ENCODE peak calls at places on chromosomes 1 and 21, in seven cellular contexts. S, I, B, D, L, Q and R are unnamed samples. For H3K27me3, the result is how much of the 10 kb centered on the place peaks cover.

GRCh38 chr1:24318988-24319863 is at the start of gene GRHL3:
- DNase-seq in S (no peak), I (peak), B (no peak), D (no peak), L (peak), Q (no peak), R (no peak)

GRCh38 chr1:38105267-38105666 is 58.7 kb upstream of the POU3F1 start:
- DNase-seq in S (no peak), I (no peak), B (no peak), D (no peak), L (no peak), Q (no peak), R (no peak)

GRCh38 chr21:14520535-14520934 is 25.6 kb downstream of the SAMSN1 start:
- DNase-seq in S (no peak), I (no peak), B (no peak), D (no peak), L (peak), Q (no peak), R (no peak)

GRCh38 chr1:51535006-51535592 is 16.0 kb upstream of the EPS15 start:
- DNase-seq in S (peak), I (peak), B (peak), D (no peak), L (no peak), Q (no peak), R (no peak)

GRCh38 chr1:41574842-41575241 is 90.4 kb upstream of the EDN2 start:
- DNase-seq in S (no peak), I (no peak), B (no peak), D (no peak), L (no peak), Q (no peak), R (no peak)

GRCh38 chr1:41371630-41372599 is 10.7 kb downstream of the FOXO6 start:
- DNase-seq in S (peak), I (no peak), B (no peak), D (peak), L (no peak), Q (no peak), R (no peak)

GRCh38 chr1:175208773-175209492 is 16.4 kb upstream of the KIAA0040 start:
- DNase-seq in S (no peak), I (no peak), B (no peak), D (no peak), L (no peak), Q (no peak), R (no peak)

GRCh38 chr1:54122131-54122751 is 30.6 kb downstream of the CDCP2 start:
- DNase-seq in S (no peak), I (no peak), B (no peak), D (no peak), L (no peak), Q (no peak), R (no peak)

GRCh38 chr21:41820384-41821080 is 53.7 kb upstream of the RIPK4 start:
- DNase-seq in S (no peak), I (no peak), B (no peak), D (no peak), L (no peak), Q (no peak), R (no peak)

GRCh38 chr1:212916395-212917133 is 33.8 kb upstream of the VASH2 start:
- DNase-seq in S (peak), I (no peak), B (no peak), D (no peak), L (peak), Q (no peak), R (no peak)

GRCh38 chr1:51627672-51628071 is 10.8 kb downstream of the OSBPL9 start:
- DNase-seq in S (peak), I (no peak), B (no peak), D (no peak), L (no peak), Q (no peak), R (no peak)

GRCh38 chr1:214438059-214438458 is 113.3 kb downstream of the PTPN14 start:
- DNase-seq in S (no peak), I (no peak), B (no peak), D (peak), L (no peak), Q (no peak), R (no peak)

GRCh38 chr1:42949312-42950145 is 9.1 kb downstream of the SLC2A1 start:
- DNase-seq in S (no peak), I (no peak), B (no peak), D (no peak), L (no peak), Q (no peak), R (no peak)

GRCh38 chr1:23576338-23577055 is 17.2 kb upstream of the ID3 start:
- DNase-seq in S (no peak), I (no peak), B (no peak), D (no peak), L (no peak), Q (no peak), R (no peak)

GRCh38 chr21:43667191-43667904 is 8.0 kb downstream of the RRP1B start:
- DNase-seq in S (peak), I (no peak), B (no peak), D (no peak), L (no peak), Q (no peak), R (no peak)

GRCh38 chr1:2330511-2331199 is 60.7 kb downstream of the MORN1 start:
- DNase-seq in S (peak), I (no peak), B (peak), D (no peak), L (peak), Q (no peak), R (no peak)

GRCh38 chr1:205275133-205275532 is 46.4 kb downstream of the NUAK2 start:
- DNase-seq in S (no peak), I (no peak), B (no peak), D (peak), L (peak), Q (no peak), R (no peak)

GRCh38 chr1:227429447-227430359 is 111.4 kb upstream of the CDC42BPA start:
- DNase-seq in S (peak), I (no peak), B (no peak), D (no peak), L (no peak), Q (no peak), R (no peak)

GRCh38 chr1:186340772-186341171 is 34.3 kb downstream of the TPR start:
- DNase-seq in S (no peak), I (no peak), B (no peak), D (no peak), L (no peak), Q (no peak), R (no peak)

GRCh38 chr1:226891846-226892533 is 21.6 kb downstream of the PSEN2 start:
- DNase-seq in S (no peak), I (no peak), B (no peak), D (no peak), L (no peak), Q (no peak), R (no peak)

GRCh38 chr1:202835548-202836072 is 24.9 kb downstream of the PCAT6 start:
- DNase-seq in S (no peak), I (no peak), B (no peak), D (no peak), L (no peak), Q (no peak), R (no peak)

GRCh38 chr1:235513495-235514366 is 9.5 kb upstream of the B3GALNT2 start:
- DNase-seq in S (peak), I (peak), B (peak), D (no peak), L (no peak), Q (no peak), R (no peak)

GRCh38 chr1:168469690-168470089 is 74.1 kb downstream of the XCL2 start:
- DNase-seq in S (peak), I (peak), B (no peak), D (peak), L (no peak), Q (no peak), R (no peak)

GRCh38 chr1:54461731-54462596 is 55.8 kb upstream of the SSBP3 start:
- DNase-seq in S (no peak), I (no peak), B (no peak), D (no peak), L (no peak), Q (no peak), R (no peak)

GRCh38 chr1:84944767-84945486 is 51.9 kb upstream of the LPAR3 start:
- DNase-seq in S (peak), I (peak), B (peak), D (peak), L (no peak), Q (peak), R (peak)

GRCh38 chr1:77718181-77718580 is 35.7 kb upstream of the ZZZ3 start:
- DNase-seq in S (no peak), I (no peak), B (no peak), D (no peak), L (no peak), Q (no peak), R (no peak)

GRCh38 chr1:154221815-154222081 is 993 bp downstream of the UBAP2L start:
- DNase-seq in S (peak), I (no peak), B (peak), D (no peak), L (no peak), Q (no peak), R (no peak)

GRCh38 chr1:5720484-5720883 is 271.7 kb downstream of the NPHP4 start:
- DNase-seq in S (no peak), I (no peak), B (no peak), D (no peak), L (peak), Q (no peak), R (no peak)

GRCh38 chr1:11550664-11551283 is 71.8 kb downstream of the DISP3 start:
- DNase-seq in S (peak), I (peak), B (peak), D (no peak), L (no peak), Q (no peak), R (no peak)

GRCh38 chr1:32199717-32200072 is 700 bp upstream of the CCDC28B start:
- DNase-seq in S (no peak), I (no peak), B (no peak), D (peak), L (no peak), Q (no peak), R (no peak)

GRCh38 chr21:46368533-46369285 is 44.8 kb downstream of the PCNT start:
- DNase-seq in S (no peak), I (no peak), B (no peak), D (peak), L (no peak), Q (no peak), R (no peak)

GRCh38 chr21:14405225-14405624 is 22.3 kb upstream of the HSPA13 start:
- DNase-seq in S (no peak), I (no peak), B (no peak), D (no peak), L (no peak), Q (no peak), R (no peak)

GRCh38 chr1:18302788-18303413 is 177.8 kb upstream of the KLHDC7A start:
- DNase-seq in S (no peak), I (peak), B (no peak), D (no peak), L (no peak), Q (no peak), R (no peak)

GRCh38 chr1:26932536-26932935 is 11.0 kb downstream of the NUDC start:
- DNase-seq in S (no peak), I (no peak), B (no peak), D (no peak), L (no peak), Q (no peak), R (no peak)

GRCh38 chr1:37085393-37085792 is 51.1 kb upstream of the GRIK3 start:
- DNase-seq in S (no peak), I (no peak), B (no peak), D (no peak), L (no peak), Q (no peak), R (no peak)
- TF ChIP-seq CTCF in S (no peak), I (peak), B (no peak), D (no peak), L (no peak), Q (no peak), R (peak)

GRCh38 chr1:3898475-3898735 is 1.7 kb downstream of the C1orf174 start:
- DNase-seq in S (no peak), I (no peak), B (no peak), D (no peak), L (no peak), Q (no peak), R (no peak)
- H3K4me3 ChIP-seq in S (no peak), I (no peak), B (no peak), D (no peak), L (no peak), Q (no peak), R (no peak)

GRCh38 chr1:114152211-114153050 is 1.2 kb downstream of the SYT6 start:
- DNase-seq in S (peak), I (no peak), B (no peak), D (no peak), L (peak), Q (no peak), R (no peak)

GRCh38 chr1:114153051-114153620 is 533 bp downstream of the SYT6 start:
- DNase-seq in S (no peak), I (no peak), B (no peak), D (no peak), L (peak), Q (no peak), R (no peak)

GRCh38 chr1:114154146-114154962 is 685 bp upstream of the SYT6 start:
- DNase-seq in S (peak), I (no peak), B (no peak), D (no peak), L (peak), Q (no peak), R (no peak)

GRCh38 chr1:114153621-114154145 is at the start of gene SYT6:
- DNase-seq in S (no peak), I (no peak), B (no peak), D (no peak), L (no peak), Q (no peak), R (no peak)

GRCh38 chr1:114150016-114150415 is 3.7 kb downstream of the SYT6 start:
- DNase-seq in S (no peak), I (no peak), B (no peak), D (no peak), L (no peak), Q (no peak), R (no peak)
- H3K27me3 ChIP-seq in S (under half), I (under half), B (half or more), D (under half), L (half or more), Q (under half), R (half or more)

GRCh38 chr1:177431123-177431522 is 260.4 kb downstream of the BRINP2 start:
- DNase-seq in S (no peak), I (no peak), B (no peak), D (no peak), L (no peak), Q (no peak), R (no peak)
- TF ChIP-seq CTCF in S (no peak), I (no peak), B (no peak), D (no peak), L (no peak), Q (no peak), R (no peak)

GRCh38 chr1:94928293-94928939 is 1.5 kb upstream of the CNN3 start:
- DNase-seq in S (no peak), I (no peak), B (no peak), D (no peak), L (no peak), Q (no peak), R (no peak)
- H3K4me3 ChIP-seq in S (peak), I (no peak), B (peak), D (peak), L (peak), Q (peak), R (no peak)

DNA sequence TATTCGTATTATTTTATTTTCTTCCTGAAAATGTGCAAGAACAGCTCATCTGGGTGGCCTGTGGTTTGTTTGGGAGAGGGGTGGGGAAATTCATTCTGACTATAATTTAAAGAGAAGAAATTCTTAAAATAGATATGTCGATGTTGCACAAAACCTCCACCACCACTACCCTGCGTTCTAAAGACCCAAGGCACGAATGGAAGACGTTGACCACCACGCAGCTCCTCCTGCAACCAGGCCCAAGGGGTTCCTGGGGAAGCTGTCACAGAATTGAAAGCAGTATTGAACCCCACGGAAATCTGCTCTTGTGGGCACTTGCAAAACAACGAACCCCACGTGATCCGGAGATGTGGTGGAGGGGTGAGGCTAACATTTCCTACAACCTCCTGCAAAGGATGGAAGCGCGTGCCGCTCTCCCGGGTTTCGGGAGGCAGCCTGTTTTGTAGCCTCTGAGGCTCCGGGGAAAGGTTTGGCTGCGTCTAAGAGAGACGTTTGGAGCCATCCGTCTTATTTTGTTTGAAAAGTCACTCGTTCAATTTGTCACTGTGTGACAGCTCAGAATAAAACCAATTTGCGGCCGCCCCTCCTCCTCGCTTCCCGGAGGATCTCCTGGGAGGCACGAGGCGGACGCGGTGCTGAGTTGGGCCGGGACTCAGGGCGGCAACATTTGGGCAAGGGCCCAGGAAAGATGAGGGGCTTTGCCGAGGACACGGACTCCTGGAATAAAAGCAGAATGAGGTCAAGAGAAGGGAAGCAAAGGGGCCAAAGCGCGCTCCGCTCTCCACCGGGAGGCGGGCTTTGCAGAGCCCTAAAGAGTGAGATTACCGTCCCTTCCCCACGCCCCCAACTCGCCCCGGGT is 791 bp upstream of the HLX start:
- DNase-seq in S (peak), I (no peak), B (no peak), D (no peak), L (no peak), Q (no peak), R (no peak)
- H3K27me3 ChIP-seq in S (under half), I (under half), B (under half), D (under half), L (under half), Q (under half), R (under half)

GRCh38 chr21:27462786-27463185 is 495.9 kb upstream of the ADAMTS5 start:
- DNase-seq in S (no peak), I (no peak), B (no peak), D (no peak), L (no peak), Q (no peak), R (no peak)

GRCh38 chr21:27464643-27465042 is 497.8 kb upstream of the ADAMTS5 start:
- DNase-seq in S (no peak), I (no peak), B (no peak), D (no peak), L (no peak), Q (no peak), R (peak)

GRCh38 chr21:27466175-27466574 is 499.3 kb upstream of the ADAMTS5 start:
- DNase-seq in S (no peak), I (no peak), B (no peak), D (no peak), L (no peak), Q (no peak), R (no peak)
- TF ChIP-seq CTCF in S (peak), I (no peak), B (no peak), D (no peak), L (no peak), Q (no peak), R (peak)